ENCODE peak calls at places on chromosomes 1 and 21, in five cellular contexts. D, T, S, U and R are unnamed samples.

GRCh38 chr1:10901091-10901893 is 104.8 kb upstream of the CASZ1 start:
- DNase-seq in D (no peak), T (no peak), S (no peak), U (no peak), R (peak)

GRCh38 chr1:28737245-28738137 is 751 bp downstream of the YTHDF2 start:
- DNase-seq in D (peak), T (peak), S (peak), U (peak), R (peak)

GRCh38 chr21:43810505-43811261 is 21.3 kb downstream of the RRP1 start:
- DNase-seq in D (peak), T (peak), S (peak), U (peak), R (peak)

GRCh38 chr1:234599617-234600417 is 10.2 kb downstream of the IRF2BP2 start:
- DNase-seq in D (no peak), T (peak), S (peak), U (peak), R (peak)

GRCh38 chr1:70727891-70728443 is 316.9 kb downstream of the CTH start:
- DNase-seq in D (no peak), T (no peak), S (no peak), U (no peak), R (no peak)

GRCh38 chr21:19120591-19120990 is 717.0 kb upstream of the TMPRSS15 start:
- DNase-seq in D (no peak), T (no peak), S (no peak), U (no peak), R (no peak)

GRCh38 chr1:54975709-54976108 is 4.7 kb upstream of the TMEM61 start:
- DNase-seq in D (peak), T (no peak), S (no peak), U (no peak), R (peak)

GRCh38 chr1:1419363-1419811 is 1.7 kb downstream of the ANKRD65 start:
- DNase-seq in D (no peak), T (no peak), S (no peak), U (no peak), R (peak)

GRCh38 chr1:108644984-108645383 is 15.9 kb downstream of the HENMT1 start:
- DNase-seq in D (no peak), T (no peak), S (no peak), U (no peak), R (no peak)

GRCh38 chr1:1426961-1427934 is 6.2 kb upstream of the ANKRD65 start:
- DNase-seq in D (no peak), T (peak), S (no peak), U (no peak), R (peak)

GRCh38 chr1:54371936-54372385 is 34.2 kb downstream of the SSBP3 start:
- DNase-seq in D (no peak), T (no peak), S (no peak), U (peak), R (no peak)

GRCh38 chr1:216847385-216848036 is 124.3 kb upstream of the ESRRG start:
- DNase-seq in D (no peak), T (peak), S (no peak), U (peak), R (no peak)

GRCh38 chr1:167842872-167843271 is 71.1 kb downstream of the ADCY10 start:
- DNase-seq in D (no peak), T (no peak), S (no peak), U (no peak), R (no peak)

GRCh38 chr1:6095511-6096242 is 50.0 kb downstream of the KCNAB2 start:
- DNase-seq in D (no peak), T (no peak), S (no peak), U (no peak), R (no peak)

GRCh38 chr1:47569681-47570470 is 132.0 kb downstream of the FOXD2 start:
- DNase-seq in D (peak), T (peak), S (no peak), U (peak), R (peak)

GRCh38 chr1:56644064-56644940 is 812 bp upstream of the PRKAA2 start:
- DNase-seq in D (peak), T (peak), S (peak), U (peak), R (peak)

GRCh38 chr1:185645686-185646085 is 88.5 kb upstream of the HMCN1 start:
- DNase-seq in D (no peak), T (no peak), S (no peak), U (no peak), R (peak)

GRCh38 chr1:6743189-6744101 is 41.8 kb upstream of the CAMTA1 start:
- DNase-seq in D (no peak), T (peak), S (no peak), U (peak), R (peak)

GRCh38 chr1:116986531-116987255 is 14.9 kb upstream of the CD101 start:
- DNase-seq in D (no peak), T (no peak), S (no peak), U (no peak), R (no peak)

GRCh38 chr1:150235436-150235851 is 468 bp downstream of the ANP32E start:
- DNase-seq in D (no peak), T (peak), S (no peak), U (peak), R (peak)

GRCh38 chr1:76203132-76203531 is 128.6 kb downstream of the ST6GALNAC3 start:
- DNase-seq in D (no peak), T (no peak), S (peak), U (no peak), R (no peak)

GRCh38 chr1:234611799-234612351 is 1.9 kb upstream of the IRF2BP2 start:
- DNase-seq in D (peak), T (no peak), S (peak), U (no peak), R (no peak)

GRCh38 chr1:21392587-21393263 is 47.2 kb upstream of the NBPF3 start:
- DNase-seq in D (no peak), T (no peak), S (no peak), U (no peak), R (no peak)

GRCh38 chr1:156748670-156749428 is 2.6 kb downstream of the HDGF start:
- DNase-seq in D (no peak), T (no peak), S (no peak), U (peak), R (peak)

GRCh38 chr1:115764541-115764940 is 4.0 kb downstream of the CASQ2 start:
- DNase-seq in D (no peak), T (peak), S (no peak), U (peak), R (no peak)